ENCODE peak calls at places on chromosomes 12 and 14, in seven cellular contexts. One of them, this sample, is unnamed.

GRCh38 chr14:28494196-28494595 is 272.4 kb upstream of the FOXG1 start:
- DNase-seq in right lobe of liver: no peak
- DNase-seq in A549: no peak
- DNase-seq in WERI-Rb-1: no peak
- DNase-seq in endothelial cell: no peak
- DNase-seq in cardiac fibroblast: no peak
- DNase-seq in heart right ventricle: no peak
- DNase-seq in this sample: no peak

GRCh38 chr12:132653567-132654290 is 33.4 kb downstream of the POLE start:
- DNase-seq in cardiac fibroblast: no peak
- DNase-seq in right lobe of liver: no peak
- DNase-seq in A549: no peak
- DNase-seq in WERI-Rb-1: no peak
- DNase-seq in heart right ventricle: no peak
- DNase-seq in endothelial cell: no peak
- DNase-seq in this sample: no peak

GRCh38 chr12:124610629-124611558 is 43.5 kb upstream of the NCOR2 start:
- DNase-seq in right lobe of liver: no peak
- DNase-seq in heart right ventricle: no peak
- DNase-seq in WERI-Rb-1: no peak
- DNase-seq in endothelial cell: no peak
- DNase-seq in A549: no peak
- DNase-seq in cardiac fibroblast: no peak
- DNase-seq in this sample: no peak

GRCh38 chr14:51511265-51511664 is 140.4 kb upstream of the FRMD6 start:
- DNase-seq in WERI-Rb-1: no peak
- DNase-seq in cardiac fibroblast: no peak
- DNase-seq in right lobe of liver: no peak
- DNase-seq in heart right ventricle: no peak
- DNase-seq in A549: no peak
- DNase-seq in endothelial cell: no peak
- DNase-seq in this sample: no peak

GRCh38 chr12:115943630-115944391 is 333.7 kb downstream of the MED13L start:
- DNase-seq in A549: no peak
- DNase-seq in endothelial cell: no peak
- DNase-seq in cardiac fibroblast: peak; percentile 42
- DNase-seq in WERI-Rb-1: no peak
- DNase-seq in right lobe of liver: peak; percentile 89
- DNase-seq in heart right ventricle: no peak
- DNase-seq in this sample: no peak

GRCh38 chr12:81819991-81820633 is 61.0 kb upstream of the PPFIA2 start:
- DNase-seq in right lobe of liver: no peak
- DNase-seq in heart right ventricle: no peak
- DNase-seq in WERI-Rb-1: no peak
- DNase-seq in cardiac fibroblast: peak; percentile 19
- DNase-seq in A549: no peak
- DNase-seq in endothelial cell: no peak
- DNase-seq in this sample: no peak

GRCh38 chr14:106268013-106268727 is 741.8 kb downstream of the TMEM121 start:
- DNase-seq in endothelial cell: no peak
- DNase-seq in cardiac fibroblast: no peak
- DNase-seq in WERI-Rb-1: peak; percentile 20
- DNase-seq in right lobe of liver: no peak
- DNase-seq in A549: no peak
- DNase-seq in heart right ventricle: no peak
- DNase-seq in this sample: no peak

GRCh38 chr12:3119192-3119744 is 42.1 kb downstream of the TSPAN9 start:
- DNase-seq in endothelial cell: no peak
- DNase-seq in A549: no peak
- DNase-seq in right lobe of liver: no peak
- DNase-seq in cardiac fibroblast: peak; percentile 22
- DNase-seq in heart right ventricle: no peak
- DNase-seq in WERI-Rb-1: no peak
- DNase-seq in this sample: no peak

GRCh38 chr12:630656-631632 is 32.3 kb downstream of the NINJ2 start:
- DNase-seq in WERI-Rb-1: no peak
- DNase-seq in A549: no peak
- DNase-seq in endothelial cell: no peak
- DNase-seq in right lobe of liver: no peak
- DNase-seq in heart right ventricle: peak; percentile 61
- DNase-seq in cardiac fibroblast: no peak
- DNase-seq in this sample: no peak

GRCh38 chr12:54439521-54440255 is 20.6 kb upstream of the ITGA5 start:
- DNase-seq in WERI-Rb-1: no peak
- DNase-seq in right lobe of liver: no peak
- DNase-seq in endothelial cell: no peak
- DNase-seq in heart right ventricle: peak; percentile 16
- DNase-seq in cardiac fibroblast: peak; percentile 85
- DNase-seq in A549: peak; percentile 83
- DNase-seq in this sample: no peak

GRCh38 chr12:57147641-57147944 is 174 bp upstream of the LRP1-AS start:
- DNase-seq in right lobe of liver: no peak
- DNase-seq in WERI-Rb-1: no peak
- DNase-seq in A549: no peak
- DNase-seq in endothelial cell: no peak
- DNase-seq in cardiac fibroblast: peak; percentile 62
- DNase-seq in heart right ventricle: no peak
- DNase-seq in this sample: no peak

GRCh38 chr14:71308671-71309070 is 401.4 kb downstream of the PCNX1 start:
- DNase-seq in right lobe of liver: no peak
- DNase-seq in endothelial cell: no peak
- DNase-seq in WERI-Rb-1: no peak
- DNase-seq in heart right ventricle: no peak
- DNase-seq in A549: no peak
- DNase-seq in cardiac fibroblast: no peak
- DNase-seq in this sample: no peak

GRCh38 chr14:69852897-69853296 is 26.3 kb upstream of the SMOC1 start:
- DNase-seq in A549: no peak
- DNase-seq in cardiac fibroblast: no peak
- DNase-seq in heart right ventricle: no peak
- DNase-seq in WERI-Rb-1: no peak
- DNase-seq in endothelial cell: no peak
- DNase-seq in right lobe of liver: no peak
- DNase-seq in this sample: no peak

GRCh38 chr12:124847675-124848074 is 16.0 kb downstream of the SCARB1 start:
- DNase-seq in A549: no peak
- DNase-seq in cardiac fibroblast: peak; percentile 69
- DNase-seq in endothelial cell: no peak
- DNase-seq in heart right ventricle: no peak
- DNase-seq in WERI-Rb-1: no peak
- DNase-seq in right lobe of liver: no peak
- DNase-seq in this sample: no peak

GRCh38 chr12:11807453-11807852 is 158.0 kb downstream of the ETV6 start:
- DNase-seq in cardiac fibroblast: no peak
- DNase-seq in right lobe of liver: no peak
- DNase-seq in endothelial cell: no peak
- DNase-seq in A549: no peak
- DNase-seq in heart right ventricle: no peak
- DNase-seq in WERI-Rb-1: no peak
- DNase-seq in this sample: no peak

GRCh38 chr12:130978785-130979184 is 25.1 kb downstream of the ADGRD1 start:
- DNase-seq in A549: no peak
- DNase-seq in WERI-Rb-1: no peak
- DNase-seq in heart right ventricle: no peak
- DNase-seq in cardiac fibroblast: no peak
- DNase-seq in endothelial cell: no peak
- DNase-seq in right lobe of liver: no peak
- DNase-seq in this sample: no peak

GRCh38 chr12:112170376-112170775 is 45.0 kb downstream of the TRAFD1 start:
- DNase-seq in endothelial cell: peak; percentile 36
- DNase-seq in A549: peak; percentile 49
- DNase-seq in heart right ventricle: no peak
- DNase-seq in cardiac fibroblast: peak; percentile 16
- DNase-seq in WERI-Rb-1: peak; percentile 42
- DNase-seq in right lobe of liver: no peak
- DNase-seq in this sample: no peak

GRCh38 chr14:37036669-37037341 is 135.6 kb downstream of the SLC25A21 start:
- DNase-seq in WERI-Rb-1: no peak
- DNase-seq in A549: no peak
- DNase-seq in cardiac fibroblast: no peak
- DNase-seq in heart right ventricle: no peak
- DNase-seq in right lobe of liver: no peak
- DNase-seq in endothelial cell: no peak
- DNase-seq in this sample: no peak

GRCh38 chr12:31119531-31120211 is 46.0 kb downstream of the DDX11 start:
- DNase-seq in WERI-Rb-1: no peak
- DNase-seq in heart right ventricle: no peak
- DNase-seq in right lobe of liver: no peak
- DNase-seq in cardiac fibroblast: no peak
- DNase-seq in endothelial cell: no peak
- DNase-seq in A549: no peak
- DNase-seq in this sample: no peak

GRCh38 chr12:67141405-67142018 is 127.6 kb upstream of the CAND1 start:
- DNase-seq in cardiac fibroblast: no peak
- DNase-seq in right lobe of liver: no peak
- DNase-seq in WERI-Rb-1: no peak
- DNase-seq in endothelial cell: no peak
- DNase-seq in heart right ventricle: no peak
- DNase-seq in A549: no peak
- DNase-seq in this sample: no peak

GRCh38 chr12:27015730-27016076 is 1.5 kb upstream of the TM7SF3 start:
- DNase-seq in right lobe of liver: no peak
- DNase-seq in A549: peak; percentile 18
- DNase-seq in endothelial cell: no peak
- DNase-seq in WERI-Rb-1: no peak
- DNase-seq in cardiac fibroblast: peak; percentile 75
- DNase-seq in heart right ventricle: no peak
- DNase-seq in this sample: no peak
- TF ChIP-seq CTCF in right lobe of liver: peak; percentile 40
- TF ChIP-seq CTCF in A549: peak; percentile 74
- TF ChIP-seq CTCF in endothelial cell: peak; percentile 55
- TF ChIP-seq CTCF in WERI-Rb-1: no peak
- TF ChIP-seq CTCF in cardiac fibroblast: no peak
- TF ChIP-seq CTCF in heart right ventricle: peak; percentile 54
- TF ChIP-seq CTCF in this sample: peak; percentile 47

DNA sequence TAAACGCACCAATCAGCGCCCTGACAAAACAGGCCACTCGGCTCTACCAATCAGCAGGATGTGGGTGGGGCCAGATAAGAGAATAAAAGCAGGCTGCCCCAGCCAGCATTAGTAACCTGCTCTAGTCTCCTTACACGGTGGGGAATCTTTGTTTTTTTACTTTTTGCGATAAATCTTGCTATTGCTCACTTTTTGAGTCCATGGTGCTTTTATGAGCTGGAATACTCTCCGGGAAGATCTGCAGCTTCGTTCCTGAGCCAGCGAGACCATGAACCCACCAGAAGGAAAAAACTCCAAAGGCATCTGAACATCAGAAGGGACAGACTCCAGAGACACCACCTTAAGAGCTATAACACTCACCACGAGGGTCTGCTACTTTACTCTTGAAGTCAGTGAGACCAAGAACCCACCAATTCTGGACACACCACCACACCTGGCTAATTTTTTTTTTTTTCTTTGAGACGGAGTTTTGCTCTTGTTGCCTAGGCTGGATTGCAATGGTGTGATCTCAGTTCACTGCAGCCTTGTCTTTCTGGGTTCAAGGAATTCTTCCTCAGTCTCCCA is 6.9 kb upstream of the COPS7A start:
- DNase-seq in right lobe of liver: no peak
- DNase-seq in cardiac fibroblast: no peak
- DNase-seq in WERI-Rb-1: no peak
- DNase-seq in heart right ventricle: no peak
- DNase-seq in A549: no peak
- DNase-seq in endothelial cell: no peak
- DNase-seq in this sample: no peak
- TF ChIP-seq CTCF in right lobe of liver: no peak
- TF ChIP-seq CTCF in cardiac fibroblast: no peak
- TF ChIP-seq CTCF in WERI-Rb-1: no peak
- TF ChIP-seq CTCF in heart right ventricle: no peak
- TF ChIP-seq CTCF in A549: no peak
- TF ChIP-seq CTCF in endothelial cell: no peak
- TF ChIP-seq CTCF in this sample: no peak

GRCh38 chr12:88328056-88328455 is 185.9 kb downstream of the TMTC3 start:
- DNase-seq in heart right ventricle: no peak
- DNase-seq in cardiac fibroblast: no peak
- DNase-seq in WERI-Rb-1: no peak
- DNase-seq in endothelial cell: no peak
- DNase-seq in right lobe of liver: no peak
- DNase-seq in A549: no peak
- DNase-seq in this sample: no peak

GRCh38 chr12:88325828-88326214 is 183.7 kb downstream of the TMTC3 start:
- DNase-seq in right lobe of liver: no peak
- DNase-seq in endothelial cell: no peak
- DNase-seq in A549: no peak
- DNase-seq in cardiac fibroblast: peak; percentile 67
- DNase-seq in heart right ventricle: no peak
- DNase-seq in WERI-Rb-1: no peak
- DNase-seq in this sample: no peak

DNA sequence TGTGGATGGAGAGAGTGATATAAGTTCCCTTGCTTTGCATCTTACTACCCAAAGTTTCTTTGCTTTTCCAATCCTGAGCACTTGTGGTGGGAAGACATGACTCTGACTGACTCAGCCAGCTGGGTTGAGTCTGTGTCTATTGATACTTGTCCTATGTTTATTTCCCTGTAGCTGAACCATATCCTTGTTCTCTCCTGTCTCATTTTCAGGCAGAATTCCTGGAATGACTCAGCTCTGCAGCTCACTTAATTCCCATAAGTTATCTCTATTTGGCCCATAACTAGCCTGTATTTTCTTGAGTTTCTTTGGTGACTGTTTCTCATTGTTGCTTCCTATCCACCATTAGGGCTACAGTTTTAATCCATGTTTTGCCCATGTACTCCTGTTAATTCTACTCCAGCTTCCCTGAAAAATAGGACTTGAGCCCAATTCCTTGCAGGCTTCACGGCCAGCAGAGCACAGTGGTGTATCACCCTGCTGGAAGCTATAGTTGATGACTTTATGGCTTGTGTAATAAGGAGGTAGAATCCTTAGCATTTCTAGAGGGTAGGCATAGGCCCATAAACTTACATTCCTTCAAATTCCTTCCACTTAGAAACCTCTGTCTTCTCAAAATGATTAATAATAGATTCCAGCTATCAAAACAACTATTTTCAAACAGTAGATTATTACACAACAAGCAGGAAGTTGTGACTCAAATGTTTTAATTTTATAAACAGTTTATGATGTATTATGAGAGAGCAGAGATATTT is 183.1 kb downstream of the TMTC3 start:
- DNase-seq in A549: peak; percentile 16
- DNase-seq in WERI-Rb-1: no peak
- DNase-seq in heart right ventricle: no peak
- DNase-seq in cardiac fibroblast: peak; percentile 84
- DNase-seq in right lobe of liver: no peak
- DNase-seq in endothelial cell: no peak
- DNase-seq in this sample: no peak
- TF ChIP-seq CTCF in A549: peak; percentile 5
- TF ChIP-seq CTCF in WERI-Rb-1: no peak
- TF ChIP-seq CTCF in heart right ventricle: no peak
- TF ChIP-seq CTCF in cardiac fibroblast: peak; percentile 32
- TF ChIP-seq CTCF in right lobe of liver: no peak
- TF ChIP-seq CTCF in endothelial cell: no peak
- TF ChIP-seq CTCF in this sample: no peak

DNA sequence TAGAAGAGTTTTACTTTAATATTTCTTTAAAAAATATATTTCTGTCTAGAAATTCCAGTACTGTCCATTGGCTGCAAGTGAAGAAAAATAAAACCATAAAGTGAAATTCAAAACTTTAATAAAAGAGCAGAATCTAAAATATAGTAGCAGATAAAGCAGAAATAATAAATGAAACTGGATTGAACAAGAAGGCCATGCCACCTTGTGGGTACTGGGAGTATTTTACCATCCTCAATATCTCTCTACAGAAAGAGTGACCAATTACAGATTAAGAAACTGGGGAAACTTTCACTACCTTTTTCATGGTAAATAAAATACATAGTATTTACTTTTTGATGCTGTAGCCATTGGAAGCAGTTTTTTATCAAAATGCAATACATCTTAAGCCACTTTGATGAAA is 220.5 kb downstream of the BCAT1 start:
- DNase-seq in WERI-Rb-1: no peak
- DNase-seq in right lobe of liver: no peak
- DNase-seq in cardiac fibroblast: peak; percentile 62
- DNase-seq in A549: peak; percentile 10
- DNase-seq in endothelial cell: no peak
- DNase-seq in heart right ventricle: no peak
- DNase-seq in this sample: no peak
- TF ChIP-seq CTCF in WERI-Rb-1: peak; percentile 9
- TF ChIP-seq CTCF in right lobe of liver: peak; percentile 64
- TF ChIP-seq CTCF in cardiac fibroblast: peak; percentile 62
- TF ChIP-seq CTCF in A549: no peak
- TF ChIP-seq CTCF in endothelial cell: peak; percentile 47
- TF ChIP-seq CTCF in heart right ventricle: peak; percentile 28
- TF ChIP-seq CTCF in this sample: peak; percentile 47